ENCODE peak calls at places on chromosomes 12 and 14, in nine cellular contexts. M, Q, Y, H, S, B, T, K and G are unnamed samples. For H3K4me1, the result is how much of the 10 kb centered on the place peaks cover.

GRCh38 chr12:25249951-25250738 is 584 bp downstream of the KRAS start:
- DNase-seq in Y (peak), B (peak), T (peak), M (no peak), Q (peak), H (peak), K (peak), S (no peak), G (peak)

GRCh38 chr14:101774006-101774755 is 12.7 kb downstream of the PPP2R5C start:
- DNase-seq in S (no peak), B (no peak), K (peak), T (no peak), Q (peak), Y (no peak), M (no peak), H (no peak), G (no peak)

GRCh38 chr12:126773491-126773890 is 1493.5 kb upstream of the TMEM132C start:
- DNase-seq in T (no peak), M (no peak), Y (no peak), S (no peak), Q (no peak), K (no peak), H (no peak), B (no peak), G (no peak)

GRCh38 chr12:6336859-6337744 is 4.8 kb downstream of the TNFRSF1A start:
- DNase-seq in M (no peak), S (no peak), B (no peak), Q (no peak), K (peak), T (no peak), H (no peak), Y (no peak), G (peak)

GRCh38 chr12:112665971-112666370 is 125.6 kb upstream of the RPH3A start:
- DNase-seq in B (no peak), H (no peak), Q (peak), Y (no peak), T (no peak), S (no peak), M (no peak), K (no peak), G (no peak)

GRCh38 chr12:115129727-115130126 is 445.8 kb upstream of the TBX3 start:
- DNase-seq in Q (no peak), M (no peak), S (peak), B (no peak), T (peak), Y (no peak), H (no peak), K (no peak), G (no peak)

GRCh38 chr12:113299619-113300237 is 35.2 kb downstream of the SLC8B1 start:
- DNase-seq in H (peak), S (peak), M (peak), T (peak), Q (no peak), B (peak), Y (peak), K (no peak), G (peak)

GRCh38 chr14:104256025-104256424 is 117.6 kb downstream of the KIF26A start:
- DNase-seq in Q (no peak), K (no peak), M (no peak), B (no peak), H (no peak), T (no peak), S (no peak), Y (no peak), G (no peak)

GRCh38 chr12:70774055-70774454 is 136.8 kb upstream of the PTPRB start:
- DNase-seq in K (no peak), M (no peak), S (peak), Q (no peak), H (no peak), T (no peak), B (no peak), Y (peak), G (peak)

GRCh38 chr12:31903025-31903424 is 56.2 kb upstream of the RESF1 start:
- DNase-seq in B (no peak), K (no peak), M (no peak), Y (no peak), T (no peak), H (no peak), Q (no peak), S (no peak), G (no peak)

GRCh38 chr12:72057330-72057911 is 118.8 kb downstream of the TPH2 start:
- DNase-seq in Q (no peak), B (no peak), Y (no peak), S (no peak), M (no peak), T (peak), K (no peak), H (no peak), G (no peak)

GRCh38 chr14:59028476-59029202 is 159.8 kb upstream of the DAAM1 start:
- DNase-seq in T (peak), H (peak), Q (peak), K (peak), M (peak), S (peak), Y (peak), B (peak), G (peak)

GRCh38 chr14:100416081-100416480 is 92.9 kb downstream of the SLC25A47 start:
- DNase-seq in Q (no peak), H (no peak), M (no peak), S (no peak), T (no peak), B (no peak), K (no peak), Y (no peak), G (no peak)

GRCh38 chr14:98692832-98693231 is 579.2 kb downstream of the BCL11B start:
- DNase-seq in B (no peak), K (no peak), Y (no peak), H (no peak), T (no peak), S (no peak), Q (no peak), M (no peak), G (no peak)

GRCh38 chr12:131833896-131834641 is 5.9 kb downstream of the MMP17 start:
- DNase-seq in M (no peak), H (peak), Q (no peak), Y (peak), S (peak), K (peak), B (peak), T (peak), G (peak)

GRCh38 chr12:104049278-104050257 is at the start of gene GLT8D2:
- DNase-seq in S (peak), Y (peak), H (peak), M (no peak), T (peak), B (peak), K (no peak), Q (no peak), G (peak)

GRCh38 chr12:123533672-123534643 is at the start of gene RILPL1:
- DNase-seq in Y (peak), T (peak), Q (peak), M (no peak), B (peak), S (peak), H (peak), K (peak), G (peak)

GRCh38 chr12:12983420-12984035 is 16.5 kb downstream of the HEBP1 start:
- DNase-seq in S (peak), H (peak), B (peak), K (no peak), Y (no peak), T (peak), Q (peak), M (peak), G (peak)

GRCh38 chr12:1501695-1502440 is 92.5 kb downstream of the FBXL14 start:
- DNase-seq in S (no peak), Q (no peak), K (no peak), H (no peak), Y (no peak), M (no peak), T (no peak), B (no peak), G (no peak)

GRCh38 chr14:101116486-101117130 is 213.1 kb upstream of the RTL1 start:
- DNase-seq in Q (no peak), K (no peak), M (no peak), H (no peak), T (no peak), S (no peak), Y (no peak), B (no peak), G (no peak)

GRCh38 chr14:88181072-88181471 is 142.0 kb downstream of the KCNK10 start:
- DNase-seq in Y (no peak), K (no peak), H (no peak), B (no peak), M (no peak), Q (no peak), S (peak), T (no peak), G (no peak)

GRCh38 chr14:93006484-93007128 is 83.7 kb downstream of the CHGA start:
- DNase-seq in M (no peak), B (no peak), K (peak), Y (no peak), H (no peak), T (no peak), S (no peak), Q (no peak), G (no peak)

GRCh38 chr12:92432724-92433281 is 270.0 kb upstream of the PLEKHG7 start:
- DNase-seq in B (no peak), M (no peak), S (no peak), Q (peak), T (no peak), Y (no peak), K (peak), H (no peak), G (no peak)

GRCh38 chr14:89251066-89251465 is 166.0 kb downstream of the FOXN3 start:
- DNase-seq in S (no peak), K (no peak), M (no peak), Y (no peak), B (no peak), T (no peak), H (peak), Q (no peak), G (peak)

GRCh38 chr14:32201816-32202467 is at the start of gene RNU6-7:
- DNase-seq in K (no peak), M (no peak), B (peak), Y (peak), Q (no peak), H (peak), T (peak), S (no peak), G (peak)

GRCh38 chr12:78759387-78759786 is 105.2 kb upstream of the SYT1 start:
- DNase-seq in S (peak), K (no peak), B (no peak), M (no peak), Q (no peak), T (peak), H (peak), Y (no peak), G (peak)

GRCh38 chr12:89494411-89495231 is 30.0 kb downstream of the GALNT4 start:
- DNase-seq in M (no peak), Y (no peak), H (no peak), Q (no peak), T (no peak), K (no peak), B (no peak), S (no peak), G (peak)

GRCh38 chr12:119338593-119339363 is 4.2 kb downstream of the CCDC60 start:
- DNase-seq in K (no peak), S (no peak), T (no peak), B (no peak), M (no peak), H (peak), Q (no peak), Y (peak), G (no peak)

GRCh38 chr12:69008510-69008909 is 75.5 kb upstream of the CPM start:
- DNase-seq in T (no peak), Y (no peak), B (no peak), M (no peak), H (no peak), Q (no peak), S (peak), K (no peak), G (no peak)

GRCh38 chr12:12282202-12282601 is 15.4 kb upstream of the LRP6 start:
- DNase-seq in M (no peak), H (no peak), B (no peak), T (no peak), Y (no peak), S (no peak), Q (no peak), K (no peak), G (no peak)

GRCh38 chr14:105864116-105864515 is 337.7 kb downstream of the TMEM121 start:
- DNase-seq in M (no peak), S (no peak), K (no peak), Y (no peak), Q (no peak), B (no peak), T (no peak), H (no peak), G (no peak)

GRCh38 chr14:89093083-89093482 is 268.6 kb downstream of the TTC8 start:
- DNase-seq in T (no peak), Q (no peak), Y (no peak), S (peak), K (no peak), H (no peak), M (no peak), B (no peak), G (peak)

GRCh38 chr12:111792155-111792876 is 25.6 kb downstream of the ALDH2 start:
- DNase-seq in M (no peak), H (no peak), K (no peak), S (no peak), B (no peak), T (no peak), Q (no peak), Y (no peak), G (peak)

GRCh38 chr14:65170768-65171251 is 68.5 kb upstream of the MAX start:
- DNase-seq in H (peak), S (peak), Y (peak), K (peak), M (no peak), B (peak), T (peak), Q (no peak), G (peak)
- H2AFZ ChIP-seq in H (peak), S (peak), Y (peak), K (peak), M (no peak), B (peak), T (peak), Q (no peak), G (peak)

GRCh38 chr12:106442575-106442974 is 85.0 kb downstream of the POLR3B start:
- DNase-seq in H (no peak), Y (no peak), S (peak), B (no peak), K (no peak), T (no peak), Q (no peak), M (no peak), G (no peak)

GRCh38 chr12:106445053-106445452 is 87.5 kb downstream of the POLR3B start:
- DNase-seq in Q (no peak), Y (no peak), S (no peak), T (no peak), M (no peak), K (no peak), H (no peak), B (no peak), G (no peak)

GRCh38 chr12:106445981-106446380 is 88.4 kb downstream of the POLR3B start:
- DNase-seq in H (no peak), S (no peak), Y (peak), B (no peak), K (no peak), Q (no peak), T (no peak), M (no peak), G (no peak)

GRCh38 chr12:106452309-106452708 is 94.8 kb downstream of the POLR3B start:
- DNase-seq in S (no peak), M (no peak), H (no peak), Y (no peak), Q (no peak), K (no peak), T (peak), B (no peak), G (no peak)

GRCh38 chr12:106446429-106447092 is 89.0 kb downstream of the POLR3B start:
- DNase-seq in Y (peak), B (no peak), T (no peak), K (no peak), M (no peak), S (no peak), Q (no peak), H (no peak), G (no peak)
- TF ChIP-seq EZH2phosphoT487 in Y (peak), B (no peak), T (no peak), K (no peak), M (no peak), S (no peak), Q (no peak), H (no peak), G (no peak)

GRCh38 chr14:69682607-69683263 is 71.3 kb downstream of the SUSD6 start:
- DNase-seq in Q (peak), K (no peak), T (no peak), Y (no peak), H (no peak), S (no peak), B (no peak), M (no peak), G (peak)

GRCh38 chr14:69685217-69685616 is 73.8 kb downstream of the SUSD6 start:
- DNase-seq in K (no peak), S (peak), H (no peak), B (no peak), Y (no peak), M (no peak), T (no peak), Q (no peak), G (peak)

GRCh38 chr14:69685716-69686115 is 74.3 kb downstream of the SUSD6 start:
- DNase-seq in M (no peak), B (no peak), K (no peak), T (peak), S (peak), Q (no peak), H (no peak), Y (no peak), G (peak)

GRCh38 chr14:69684461-69685183 is 73.2 kb downstream of the SUSD6 start:
- DNase-seq in Y (no peak), S (no peak), B (no peak), T (no peak), K (no peak), H (no peak), Q (no peak), M (no peak), G (no peak)

DNA sequence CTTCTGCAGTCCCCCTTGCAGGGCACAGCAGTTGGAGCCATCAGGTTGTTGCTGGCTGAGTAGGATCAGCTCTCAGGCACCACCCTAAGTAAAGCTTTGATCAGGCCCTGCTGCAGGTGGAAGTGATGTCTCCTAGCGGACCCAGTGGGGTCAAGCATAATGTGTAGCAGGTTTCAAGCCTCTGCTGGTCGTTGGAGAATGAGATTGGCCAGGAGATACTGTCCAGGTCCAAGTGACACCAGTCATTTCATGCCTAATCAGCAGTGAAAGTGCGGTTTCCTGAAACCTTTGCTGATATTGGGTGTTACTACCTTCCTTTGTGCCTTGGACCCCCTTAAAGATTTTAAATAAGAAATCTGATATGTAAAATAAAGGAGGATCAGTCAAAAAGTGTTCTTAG is 72.6 kb downstream of the SUSD6 start:
- DNase-seq in T (no peak), H (no peak), K (no peak), B (no peak), Q (no peak), Y (no peak), S (no peak), M (no peak), G (no peak)
- H3K4me1 ChIP-seq in T (under half), H (under half), K (half or more), B (under half), Q (under half), Y (under half), S (under half), M (under half), G (under half)

DNA sequence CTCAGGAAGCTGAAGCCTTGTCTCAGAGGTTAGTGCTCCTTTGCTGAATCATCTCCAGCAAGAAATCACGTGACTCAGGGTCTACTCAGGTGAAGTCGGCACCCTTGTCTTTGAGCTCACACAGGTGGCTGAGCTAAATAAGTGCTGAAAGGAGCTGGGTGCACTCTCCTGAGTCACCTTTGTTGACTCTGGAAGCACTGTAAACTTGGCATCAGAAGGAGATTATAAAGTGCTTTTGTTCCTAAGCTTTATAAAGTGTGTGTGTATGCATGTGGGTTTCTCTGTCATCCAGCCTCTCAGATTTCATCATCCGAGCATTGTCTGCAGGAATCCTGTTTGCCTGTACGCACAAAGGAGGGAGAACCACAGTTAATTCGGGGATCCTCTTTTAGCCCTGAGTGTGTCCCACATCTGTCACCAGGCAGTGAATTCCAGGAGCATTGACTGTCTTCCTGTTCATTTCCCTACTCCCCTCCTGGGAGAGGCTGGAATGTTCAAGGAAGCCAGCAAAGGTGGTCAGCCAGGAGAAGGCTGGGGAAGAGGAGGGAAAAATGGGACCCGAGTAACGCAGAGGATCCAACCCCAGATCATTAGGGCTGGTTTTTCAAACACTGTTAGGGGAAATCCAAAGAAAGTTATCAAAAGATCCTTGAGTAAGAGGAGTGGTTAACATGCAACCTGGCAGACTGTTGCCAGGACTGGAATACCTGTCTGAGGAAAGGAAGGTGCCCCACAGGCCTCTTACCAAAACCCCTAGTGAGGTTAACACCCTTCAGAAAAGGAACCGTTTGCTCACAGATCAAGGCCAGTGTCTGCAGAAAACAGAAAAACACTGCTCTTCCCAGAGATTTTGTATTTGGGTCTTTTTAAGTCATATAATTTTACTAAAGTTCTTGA is 157.5 kb upstream of the HIF1A start:
- DNase-seq in T (peak), M (peak), K (peak), Y (peak), H (peak), S (peak), Q (peak), B (no peak), G (peak)
- H2AFZ ChIP-seq in T (peak), M (no peak), K (peak), Y (peak), H (peak), S (peak), Q (peak), B (peak), G (no peak)

GRCh38 chr14:52798826-52799225 is 7.4 kb upstream of the GNPNAT1 start:
- DNase-seq in S (no peak), M (no peak), H (no peak), T (no peak), B (no peak), Q (no peak), Y (no peak), K (no peak), G (no peak)

GRCh38 chr14:52797653-52798052 is 6.2 kb upstream of the GNPNAT1 start:
- DNase-seq in S (no peak), K (no peak), Q (no peak), M (no peak), T (no peak), Y (no peak), B (no peak), H (peak), G (no peak)

GRCh38 chr14:52808101-52808500 is 16.7 kb upstream of the GNPNAT1 start:
- DNase-seq in Q (no peak), K (no peak), B (no peak), M (no peak), H (no peak), T (no peak), Y (no peak), S (no peak), G (no peak)

GRCh38 chr14:52801014-52801708 is 9.8 kb upstream of the GNPNAT1 start:
- DNase-seq in Y (no peak), M (no peak), Q (no peak), T (no peak), K (no peak), B (no peak), H (no peak), S (peak), G (peak)

DNA sequence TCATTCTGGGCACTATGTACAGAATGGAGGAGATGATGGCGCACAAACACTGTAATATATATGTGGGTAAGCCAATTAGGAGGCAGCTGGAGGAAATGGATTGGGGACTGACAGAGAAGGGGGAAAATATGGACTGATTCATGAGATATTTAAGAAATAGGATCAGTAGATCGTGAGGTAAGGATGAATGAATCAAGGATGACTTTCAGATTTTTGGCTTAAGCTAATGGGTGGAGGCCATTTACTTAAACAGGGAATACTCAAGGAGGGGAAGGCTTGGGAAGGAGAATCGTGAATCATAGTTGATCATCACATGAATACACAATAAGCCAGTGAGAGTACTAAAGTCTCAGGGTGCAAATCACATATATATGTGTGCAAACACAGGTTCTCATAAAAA is 11.2 kb upstream of the GNPNAT1 start:
- DNase-seq in M (no peak), Y (no peak), K (no peak), H (no peak), T (no peak), B (no peak), S (peak), Q (no peak), G (peak)
- TF ChIP-seq EZH2phosphoT487 in M (no peak), Y (no peak), K (no peak), H (no peak), T (no peak), B (no peak), S (no peak), Q (no peak), G (no peak)

GRCh38 chr12:26936559-26937442 is 980 bp downstream of the INTS13 start:
- DNase-seq in S (peak), Q (peak), T (no peak), B (no peak), H (no peak), M (no peak), K (no peak), Y (no peak), G (peak)
- H3K4me1 ChIP-seq in S (under half), Q (under half), T (under half), B (under half), H (under half), M (under half), K (under half), Y (under half), G (under half)